ENCODE peak calls at places on chromosomes 16 and 17, in ten cellular contexts. G, F, M, C, E, D, A, O, X and V are unnamed samples.

GRCh38 chr17:77287432-77288068 is 146.8 kb downstream of the SEC14L1 start:
- DNase-seq in C (peak), O (peak), X (peak), D (no peak), A (peak), M (peak), G (no peak), E (peak), F (peak), V (peak)

GRCh38 chr16:70749006-70749678 is 51.8 kb downstream of the VAC14 start:
- DNase-seq in G (no peak), M (no peak), X (no peak), D (no peak), F (no peak), C (no peak), E (no peak), A (no peak), O (no peak), V (no peak)

GRCh38 chr17:47621293-47622178 is 28.2 kb upstream of the KPNB1 start:
- DNase-seq in C (peak), M (peak), O (peak), D (peak), X (no peak), E (peak), F (peak), G (peak), A (peak), V (peak)

GRCh38 chr16:6349725-6350124 is 982.9 kb upstream of the RBFOX1 start:
- DNase-seq in F (no peak), C (no peak), A (no peak), G (no peak), M (no peak), E (no peak), D (no peak), O (no peak), X (no peak), V (no peak)

GRCh38 chr16:25587783-25588182 is 104.0 kb upstream of the HS3ST4 start:
- DNase-seq in F (no peak), E (no peak), M (no peak), G (no peak), D (no peak), A (no peak), C (no peak), O (no peak), X (no peak), V (no peak)

GRCh38 chr16:29117631-29118030 is 132.8 kb downstream of the LAT start:
- DNase-seq in F (no peak), D (no peak), X (no peak), G (no peak), E (no peak), M (no peak), C (no peak), O (no peak), A (no peak), V (no peak)

GRCh38 chr17:10352866-10353265 is 19.9 kb downstream of the MYH13 start:
- DNase-seq in E (no peak), C (no peak), G (no peak), F (peak), A (no peak), O (no peak), D (no peak), X (no peak), M (no peak), V (no peak)

GRCh38 chr17:2594657-2595085 is 1.2 kb downstream of the PAFAH1B1 start:
- DNase-seq in G (no peak), M (peak), F (no peak), A (no peak), C (no peak), X (no peak), D (no peak), O (no peak), E (peak), V (no peak)

GRCh38 chr17:50277357-50277754 is 3.1 kb downstream of the TMEM92 start:
- DNase-seq in C (no peak), O (no peak), A (peak), M (no peak), E (no peak), D (no peak), G (no peak), X (no peak), F (no peak), V (no peak)

GRCh38 chr16:15993946-15994665 is 44.7 kb downstream of the ABCC1 start:
- DNase-seq in C (no peak), G (no peak), F (no peak), E (no peak), M (peak), D (no peak), A (no peak), O (no peak), X (no peak), V (peak)

GRCh38 chr17:48606892-48607241 is 2.1 kb upstream of the HOXB6 start:
- DNase-seq in X (no peak), D (no peak), E (no peak), O (no peak), A (no peak), C (no peak), M (no peak), G (no peak), F (no peak), V (no peak)

GRCh38 chr17:3961564-3962047 is 2.6 kb downstream of the ATP2A3 start:
- DNase-seq in A (no peak), F (no peak), C (no peak), X (no peak), G (no peak), O (no peak), M (no peak), D (no peak), E (no peak), V (no peak)

GRCh38 chr16:3147046-3147756 is 12.4 kb downstream of the ZNF213 start:
- DNase-seq in C (no peak), A (peak), F (no peak), G (no peak), M (no peak), D (no peak), X (no peak), O (no peak), E (no peak), V (no peak)

GRCh38 chr17:77740481-77740880 is 218.0 kb upstream of the TNRC6C start:
- DNase-seq in F (no peak), O (no peak), G (no peak), C (no peak), D (no peak), M (no peak), E (no peak), X (no peak), A (no peak), V (no peak)

GRCh38 chr17:32998893-32999240 is 7.2 kb downstream of the SPACA3 start:
- DNase-seq in G (no peak), C (peak), O (no peak), F (peak), E (peak), A (no peak), X (no peak), D (no peak), M (peak), V (peak)

GRCh38 chr17:39566092-39566491 is 41.6 kb downstream of the NEUROD2 start:
- DNase-seq in D (no peak), O (no peak), M (no peak), F (no peak), X (no peak), G (no peak), A (no peak), E (no peak), C (no peak), V (no peak)

GRCh38 chr16:50507397-50507796 is 40.8 kb upstream of the NKD1 start:
- DNase-seq in M (no peak), E (no peak), O (no peak), C (no peak), A (no peak), X (no peak), D (no peak), G (no peak), F (no peak), V (no peak)

GRCh38 chr17:75876190-75876937 is 2.0 kb downstream of the TRIM47 start:
- DNase-seq in A (peak), M (no peak), G (no peak), E (no peak), F (no peak), X (peak), C (no peak), D (no peak), O (no peak), V (no peak)

GRCh38 chr16:66520406-66521194 is 29.3 kb downstream of the TK2 start:
- DNase-seq in G (no peak), O (no peak), E (no peak), M (no peak), D (no peak), C (no peak), F (no peak), X (peak), A (no peak), V (no peak)

GRCh38 chr16:8398548-8398947 is 191.8 kb downstream of the TMEM114 start:
- DNase-seq in D (no peak), X (no peak), M (no peak), E (no peak), A (no peak), O (no peak), F (no peak), C (no peak), G (no peak), V (no peak)

GRCh38 chr16:87528690-87529579 is 36.1 kb upstream of the ZCCHC14 start:
- DNase-seq in E (no peak), D (no peak), F (no peak), G (no peak), M (no peak), O (no peak), X (no peak), A (no peak), C (no peak), V (no peak)

GRCh38 chr16:67951485-67951884 is 7.6 kb upstream of the LCAT start:
- DNase-seq in X (peak), G (peak), E (no peak), M (no peak), C (no peak), F (no peak), A (no peak), D (no peak), O (no peak), V (no peak)

GRCh38 chr17:47239663-47240374 is 13.8 kb upstream of the ITGB3 start:
- DNase-seq in F (peak), G (peak), M (peak), O (peak), A (no peak), D (peak), E (peak), C (peak), X (peak), V (peak)